ENCODE peak calls at places on chromosomes 7 and 10, in ten cellular contexts. N is HS-5; X is activated naive CD4-positive, alpha-beta T cell treated with anti-CD3 and anti-CD28 coated beads, Interleukin-2, amount 50 U/mL, for 16 hours; R is cardiac fibroblast; I is dorsolateral prefrontal cortex; V is fibroblast of lung; H is fibroblast of the aortic adventitia; W is BE2C; S is activated CD4-positive, alpha-beta T cell treated with anti-CD3 and anti-CD28 coated beads, Interleukin-2, amount 50 U/mL, for 1 hour; P is Calu3. Y is an unnamed sample.
A peak's percentile ranks its signal among the peaks of the same experiment; 100 is the strongest.

GRCh38 chr10:12474727-12475414 is 125.5 kb downstream of the CAMK1D start:
- DNase-seq in N (no peak), X (no peak), R (no peak), I (no peak), V (no peak), H (no peak), W (no peak), S (no peak), P (no peak), Y (no peak)

GRCh38 chr10:78316451-78316931 is 282.8 kb downstream of the RPS24 start:
- DNase-seq in N (no peak), X (no peak), R (no peak), I (no peak), V (peak; percentile 61), H (peak; percentile 75), W (peak; percentile 43), S (no peak), P (no peak), Y (peak; percentile 65)

GRCh38 chr10:51698473-51699063 is 827 bp downstream of the CSTF2T start:
- DNase-seq in N (no peak), X (no peak), R (no peak), I (no peak), V (no peak), H (no peak), W (no peak), S (no peak), P (no peak), Y (no peak)

GRCh38 chr7:32587431-32587948 is 92.2 kb downstream of the AVL9 start:
- DNase-seq in N (peak; percentile 80), X (no peak), R (peak; percentile 93), I (no peak), V (peak; percentile 87), H (peak; percentile 64), W (no peak), S (no peak), P (no peak), Y (peak; percentile 66)

GRCh38 chr7:91557789-91558396 is 293.7 kb downstream of the FZD1 start:
- DNase-seq in N (peak; percentile 93), X (no peak), R (peak; percentile 97), I (no peak), V (peak; percentile 98), H (peak; percentile 73), W (no peak), S (no peak), P (no peak), Y (peak; percentile 66)

GRCh38 chr7:70775570-70776156 is 356.3 kb upstream of the GALNT17 start:
- DNase-seq in N (no peak), X (no peak), R (peak; percentile 4), I (no peak), V (peak; percentile 30), H (peak; percentile 39), W (no peak), S (no peak), P (no peak), Y (no peak)

GRCh38 chr10:114043532-114044250 is at the start of gene ADRB1:
- DNase-seq in N (no peak), X (peak; percentile 19), R (peak; percentile 19), I (peak; percentile 88), V (peak; percentile 48), H (no peak), W (peak; percentile 68), S (peak; percentile 15), P (peak; percentile 78), Y (peak; percentile 42)

GRCh38 chr10:95560288-95561199 is 627 bp downstream of the SORBS1 start:
- DNase-seq in N (no peak), X (peak; percentile 42), R (peak; percentile 32), I (peak; percentile 67), V (peak; percentile 60), H (peak; percentile 37), W (peak; percentile 10), S (peak; percentile 38), P (peak; percentile 38), Y (peak; percentile 54)